ENCODE peak calls at places on chromosomes 16 and 17, in five cellular contexts. One of them, this sample, is unnamed.

GRCh38 chr16:81558444-81559175 is 114.0 kb downstream of the CMIP start:
- DNase-seq in body of pancreas: peak
- DNase-seq in epithelial cell of esophagus: peak
- DNase-seq in astrocyte of the spinal cord: no peak
- DNase-seq in A673: no peak
- DNase-seq in this sample: no peak

GRCh38 chr17:69050999-69051775 is 9.5 kb downstream of the ABCA9 start:
- DNase-seq in body of pancreas: no peak
- DNase-seq in epithelial cell of esophagus: no peak
- DNase-seq in astrocyte of the spinal cord: peak
- DNase-seq in A673: no peak
- DNase-seq in this sample: peak

GRCh38 chr17:3732171-3732570 is 8.5 kb downstream of the HASPIN start:
- DNase-seq in body of pancreas: no peak
- DNase-seq in epithelial cell of esophagus: no peak
- DNase-seq in astrocyte of the spinal cord: peak
- DNase-seq in A673: no peak
- DNase-seq in this sample: peak

GRCh38 chr16:27690604-27691003 is 140.7 kb downstream of the KATNIP start:
- DNase-seq in body of pancreas: no peak
- DNase-seq in epithelial cell of esophagus: peak
- DNase-seq in astrocyte of the spinal cord: peak
- DNase-seq in A673: peak
- DNase-seq in this sample: peak

GRCh38 chr17:78142113-78142861 is 3.9 kb upstream of the C17orf99 start:
- DNase-seq in body of pancreas: peak
- DNase-seq in epithelial cell of esophagus: peak
- DNase-seq in astrocyte of the spinal cord: peak
- DNase-seq in A673: no peak
- DNase-seq in this sample: peak

GRCh38 chr17:81063488-81064093 is 28.6 kb downstream of the BAIAP2 start:
- DNase-seq in body of pancreas: no peak
- DNase-seq in epithelial cell of esophagus: no peak
- DNase-seq in astrocyte of the spinal cord: no peak
- DNase-seq in A673: no peak
- DNase-seq in this sample: no peak

GRCh38 chr17:16900288-16900882 is 71.5 kb downstream of the TNFRSF13B start:
- DNase-seq in body of pancreas: no peak
- DNase-seq in epithelial cell of esophagus: no peak
- DNase-seq in astrocyte of the spinal cord: no peak
- DNase-seq in A673: no peak
- DNase-seq in this sample: no peak

GRCh38 chr17:19741832-19742457 is 6.2 kb downstream of the ALDH3A1 start:
- DNase-seq in body of pancreas: no peak
- DNase-seq in epithelial cell of esophagus: no peak
- DNase-seq in astrocyte of the spinal cord: no peak
- DNase-seq in A673: no peak
- DNase-seq in this sample: no peak

GRCh38 chr16:73063284-73063733 is 15.4 kb upstream of the ZFHX3 start:
- DNase-seq in body of pancreas: no peak
- DNase-seq in epithelial cell of esophagus: no peak
- DNase-seq in astrocyte of the spinal cord: no peak
- DNase-seq in A673: no peak
- DNase-seq in this sample: no peak

GRCh38 chr17:70060415-70060814 is 14.6 kb upstream of the KCNJ16 start:
- DNase-seq in body of pancreas: peak
- DNase-seq in epithelial cell of esophagus: no peak
- DNase-seq in astrocyte of the spinal cord: peak
- DNase-seq in A673: no peak
- DNase-seq in this sample: peak

GRCh38 chr17:8555062-8555461 is 75.5 kb downstream of the MYH10 start:
- DNase-seq in body of pancreas: no peak
- DNase-seq in epithelial cell of esophagus: peak
- DNase-seq in astrocyte of the spinal cord: no peak
- DNase-seq in A673: no peak
- DNase-seq in this sample: peak

GRCh38 chr16:75062135-75062943 is 54.2 kb downstream of the LDHD start:
- DNase-seq in body of pancreas: peak
- DNase-seq in epithelial cell of esophagus: no peak
- DNase-seq in astrocyte of the spinal cord: no peak
- DNase-seq in A673: no peak
- DNase-seq in this sample: no peak

GRCh38 chr17:50221500-50222480 is 20.4 kb upstream of the COL1A1 start:
- DNase-seq in body of pancreas: no peak
- DNase-seq in epithelial cell of esophagus: peak
- DNase-seq in astrocyte of the spinal cord: peak
- DNase-seq in A673: no peak
- DNase-seq in this sample: peak

GRCh38 chr17:68627956-68628355 is 26.8 kb upstream of the FAM20A start:
- DNase-seq in body of pancreas: no peak
- DNase-seq in epithelial cell of esophagus: peak
- DNase-seq in astrocyte of the spinal cord: no peak
- DNase-seq in A673: no peak
- DNase-seq in this sample: no peak

DNA sequence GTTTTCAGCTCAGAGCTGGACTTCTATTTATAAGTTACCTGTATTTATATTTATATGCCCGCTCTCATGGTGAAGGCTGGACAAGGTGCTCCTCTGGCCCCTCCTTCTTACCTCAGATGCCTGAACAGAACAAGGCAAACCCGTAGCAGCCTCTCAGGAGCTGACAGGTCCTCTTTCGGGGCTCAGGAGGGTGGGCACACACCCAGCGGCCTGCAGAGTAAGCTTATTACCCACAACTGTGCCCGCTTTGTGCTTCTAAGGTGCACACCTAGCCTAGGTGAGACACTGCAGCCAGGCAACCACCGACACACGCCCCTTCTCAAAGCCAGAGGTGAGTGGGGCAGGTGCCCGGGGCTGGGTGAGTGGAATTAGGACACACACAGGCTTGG is 5.3 kb downstream of the NKIRAS2 start:
- DNase-seq in body of pancreas: no peak
- DNase-seq in epithelial cell of esophagus: no peak
- DNase-seq in astrocyte of the spinal cord: no peak
- DNase-seq in A673: no peak
- DNase-seq in this sample: no peak
- TF ChIP-seq CTCF in body of pancreas: no peak
- TF ChIP-seq CTCF in epithelial cell of esophagus: no peak
- TF ChIP-seq CTCF in astrocyte of the spinal cord: no peak
- TF ChIP-seq CTCF in A673: no peak
- TF ChIP-seq CTCF in this sample: no peak

GRCh38 chr16:11915644-11916523 is at the start of gene GSPT1:
- DNase-seq in body of pancreas: peak
- DNase-seq in epithelial cell of esophagus: peak
- DNase-seq in astrocyte of the spinal cord: peak
- DNase-seq in A673: peak
- DNase-seq in this sample: peak
- TF ChIP-seq CTCF in body of pancreas: no peak
- TF ChIP-seq CTCF in epithelial cell of esophagus: no peak
- TF ChIP-seq CTCF in astrocyte of the spinal cord: no peak
- TF ChIP-seq CTCF in A673: no peak
- TF ChIP-seq CTCF in this sample: no peak

GRCh38 chr16:57667526-57668258 is 414 bp upstream of the ADGRG3 start:
- DNase-seq in body of pancreas: no peak
- DNase-seq in epithelial cell of esophagus: no peak
- DNase-seq in astrocyte of the spinal cord: peak
- DNase-seq in A673: no peak
- DNase-seq in this sample: peak
- TF ChIP-seq CTCF in body of pancreas: no peak
- TF ChIP-seq CTCF in epithelial cell of esophagus: peak
- TF ChIP-seq CTCF in astrocyte of the spinal cord: peak
- TF ChIP-seq CTCF in A673: peak
- TF ChIP-seq CTCF in this sample: peak

GRCh38 chr16:86252596-86252995 is 257.7 kb upstream of the FOXF1 start:
- DNase-seq in body of pancreas: no peak
- DNase-seq in epithelial cell of esophagus: no peak
- DNase-seq in astrocyte of the spinal cord: peak
- DNase-seq in A673: peak
- DNase-seq in this sample: peak
- TF ChIP-seq CTCF in body of pancreas: no peak
- TF ChIP-seq CTCF in epithelial cell of esophagus: no peak
- TF ChIP-seq CTCF in astrocyte of the spinal cord: peak
- TF ChIP-seq CTCF in A673: peak
- TF ChIP-seq CTCF in this sample: peak

GRCh38 chr17:27245230-27245696 is 48.7 kb upstream of the WSB1 start:
- DNase-seq in body of pancreas: peak
- DNase-seq in epithelial cell of esophagus: peak
- DNase-seq in astrocyte of the spinal cord: peak
- DNase-seq in A673: peak
- DNase-seq in this sample: peak
- TF ChIP-seq CTCF in body of pancreas: peak
- TF ChIP-seq CTCF in epithelial cell of esophagus: peak
- TF ChIP-seq CTCF in astrocyte of the spinal cord: peak
- TF ChIP-seq CTCF in A673: peak
- TF ChIP-seq CTCF in this sample: peak

GRCh38 chr17:83150369-83151055 is 71.1 kb downstream of the METRNL start:
- DNase-seq in body of pancreas: no peak
- DNase-seq in epithelial cell of esophagus: no peak
- DNase-seq in astrocyte of the spinal cord: no peak
- DNase-seq in A673: no peak
- DNase-seq in this sample: no peak
- TF ChIP-seq CTCF in body of pancreas: no peak
- TF ChIP-seq CTCF in epithelial cell of esophagus: no peak
- TF ChIP-seq CTCF in astrocyte of the spinal cord: no peak
- TF ChIP-seq CTCF in A673: no peak
- TF ChIP-seq CTCF in this sample: no peak